ENCODE peak calls at places on chromosomes 4 and X, in five cellular contexts. One of them, this sample, is unnamed.

GRCh38 chr4:178738026-178738425 is 1295.8 kb upstream of the AGA start:
- DNase-seq in lower leg skin: no peak
- DNase-seq in activated naive CD8-positive, alpha-beta T cell treated with anti-CD3 and anti-CD28 coated beads for 36 hours: no peak
- DNase-seq in Calu3: no peak
- DNase-seq in head of caudate nucleus: no peak
- DNase-seq in this sample: no peak

GRCh38 chrX:37302569-37302968 is 46.6 kb upstream of the PRRG1 start:
- DNase-seq in activated naive CD8-positive, alpha-beta T cell treated with anti-CD3 and anti-CD28 coated beads for 36 hours: no peak
- DNase-seq in head of caudate nucleus: peak; percentile 23
- DNase-seq in lower leg skin: no peak
- DNase-seq in Calu3: peak; percentile 44
- DNase-seq in this sample: no peak

GRCh38 chr4:149549911-149550310 is 265.7 kb downstream of the IQCM start:
- DNase-seq in lower leg skin: no peak
- DNase-seq in head of caudate nucleus: peak; percentile 10
- DNase-seq in Calu3: no peak
- DNase-seq in activated naive CD8-positive, alpha-beta T cell treated with anti-CD3 and anti-CD28 coated beads for 36 hours: no peak
- DNase-seq in this sample: no peak

GRCh38 chr4:53189011-53189410 is 176.8 kb downstream of the SCFD2 start:
- DNase-seq in Calu3: no peak
- DNase-seq in activated naive CD8-positive, alpha-beta T cell treated with anti-CD3 and anti-CD28 coated beads for 36 hours: no peak
- DNase-seq in lower leg skin: no peak
- DNase-seq in head of caudate nucleus: no peak
- DNase-seq in this sample: no peak

GRCh38 chr4:3192188-3192587 is 56.8 kb upstream of the MSANTD1 start:
- DNase-seq in head of caudate nucleus: no peak
- DNase-seq in Calu3: no peak
- DNase-seq in lower leg skin: no peak
- DNase-seq in activated naive CD8-positive, alpha-beta T cell treated with anti-CD3 and anti-CD28 coated beads for 36 hours: no peak
- DNase-seq in this sample: no peak

GRCh38 chr4:38514465-38515146 is 149.4 kb upstream of the KLF3 start:
- DNase-seq in activated naive CD8-positive, alpha-beta T cell treated with anti-CD3 and anti-CD28 coated beads for 36 hours: no peak
- DNase-seq in lower leg skin: no peak
- DNase-seq in Calu3: no peak
- DNase-seq in head of caudate nucleus: no peak
- DNase-seq in this sample: no peak

GRCh38 chrX:32995427-32995826 is 215.9 kb downstream of the DMD start:
- DNase-seq in lower leg skin: no peak
- DNase-seq in activated naive CD8-positive, alpha-beta T cell treated with anti-CD3 and anti-CD28 coated beads for 36 hours: no peak
- DNase-seq in head of caudate nucleus: no peak
- DNase-seq in Calu3: no peak
- DNase-seq in this sample: no peak

GRCh38 chr4:2361366-2362285 is 56.8 kb downstream of the ZFYVE28 start:
- DNase-seq in Calu3: no peak
- DNase-seq in activated naive CD8-positive, alpha-beta T cell treated with anti-CD3 and anti-CD28 coated beads for 36 hours: no peak
- DNase-seq in head of caudate nucleus: no peak
- DNase-seq in lower leg skin: no peak
- DNase-seq in this sample: peak; percentile 49

GRCh38 chr4:185276036-185276435 is 66.6 kb downstream of the SNX25 start:
- DNase-seq in lower leg skin: no peak
- DNase-seq in activated naive CD8-positive, alpha-beta T cell treated with anti-CD3 and anti-CD28 coated beads for 36 hours: no peak
- DNase-seq in head of caudate nucleus: no peak
- DNase-seq in Calu3: no peak
- DNase-seq in this sample: no peak

GRCh38 chr4:173170210-173170778 is 1.7 kb downstream of the GALNT7 start:
- DNase-seq in head of caudate nucleus: no peak
- DNase-seq in Calu3: no peak
- DNase-seq in activated naive CD8-positive, alpha-beta T cell treated with anti-CD3 and anti-CD28 coated beads for 36 hours: no peak
- DNase-seq in lower leg skin: no peak
- DNase-seq in this sample: no peak

This sample was measured in testis.